ENCODE peak calls at places on chromosomes 12 and 14, in seven cellular contexts. F is fibroblast of the aortic adventitia, B is left ventricle myocardium inferior, Q is AML-193, U is iPS DF 19.7, E is pancreas, Y is A172. L is an unnamed sample.

GRCh38 chr14:64244279-64244678 is 49.9 kb downstream of the ESR2 start:
- DNase-seq in U (no peak), Y (no peak), B (peak; percentile 30), E (peak; percentile 50), F (peak; percentile 53), Q (no peak), L (no peak)

GRCh38 chr14:22854963-22855724 is 16.4 kb upstream of the LRP10 start:
- DNase-seq in Y (no peak), Q (no peak), B (no peak), E (no peak), U (no peak), F (no peak), L (peak; percentile 19)

GRCh38 chr12:30015661-30016060 is 231.9 kb upstream of the TMTC1 start:
- DNase-seq in Y (no peak), Q (no peak), F (no peak), E (no peak), U (no peak), B (no peak), L (no peak)

GRCh38 chr12:107917912-107918800 is 143.7 kb downstream of the ASCL4 start:
- DNase-seq in Y (peak; percentile 16), E (no peak), U (peak; percentile 47), B (no peak), Q (no peak), F (peak; percentile 19), L (no peak)

GRCh38 chr14:105178069-105178867 is 2.8 kb downstream of the NUDT14 start:
- DNase-seq in U (no peak), Y (no peak), E (no peak), Q (no peak), B (no peak), F (no peak), L (no peak)

GRCh38 chr12:12564911-12565310 is 2.2 kb upstream of the DUSP16 start:
- DNase-seq in Q (no peak), F (no peak), U (no peak), B (no peak), E (no peak), Y (no peak), L (no peak)

GRCh38 chr12:53995311-53996187 is 4.4 kb upstream of the HOXC9 start:
- DNase-seq in E (peak; percentile 27), U (no peak), Q (peak; percentile 52), F (no peak), B (no peak), Y (no peak), L (no peak)

GRCh38 chr12:19480459-19480858 is 41.2 kb downstream of the AEBP2 start:
- DNase-seq in B (no peak), U (no peak), F (no peak), E (no peak), Y (no peak), Q (no peak), L (no peak)

GRCh38 chr12:119176267-119177055 is 2.3 kb upstream of the HSPB8 start:
- DNase-seq in U (no peak), B (peak; percentile 90), E (peak; percentile 61), F (peak; percentile 92), Y (peak; percentile 93), Q (no peak), L (no peak)

GRCh38 chr12:78674311-78675085 is 190.1 kb upstream of the SYT1 start:
- DNase-seq in U (no peak), Q (no peak), Y (peak; percentile 6), B (no peak), F (peak; percentile 17), E (no peak), L (no peak)

GRCh38 chr12:76490763-76491162 is 68.8 kb downstream of the OSBPL8 start:
- DNase-seq in Y (no peak), F (no peak), U (no peak), Q (no peak), B (no peak), E (no peak), L (no peak)

GRCh38 chr12:49703647-49704137 is 3.5 kb downstream of the FMNL3 start:
- DNase-seq in U (no peak), F (peak; percentile 56), E (no peak), Q (peak; percentile 23), Y (peak; percentile 64), B (no peak), L (no peak)

GRCh38 chr12:25957898-25958253 is 606 bp upstream of the RASSF8 start:
- DNase-seq in E (no peak), B (no peak), F (peak; percentile 89), U (no peak), Y (peak; percentile 38), Q (no peak), L (no peak)

GRCh38 chr12:2113501-2113912 is 60.7 kb downstream of the CACNA1C start:
- DNase-seq in E (peak; percentile 64), F (no peak), U (no peak), B (peak; percentile 79), Y (no peak), Q (no peak), L (peak; percentile 45)

GRCh38 chr14:23910081-23910875 is 43.3 kb upstream of the DHRS4 start:
- DNase-seq in Y (peak; percentile 44), B (no peak), Q (no peak), F (peak; percentile 51), E (peak; percentile 50), U (peak; percentile 88), L (no peak)

GRCh38 chr14:24701031-24701430 is 67.0 kb upstream of the GZMB start:
- DNase-seq in U (no peak), B (no peak), F (no peak), Q (no peak), E (no peak), Y (no peak), L (no peak)

GRCh38 chr14:104494483-104494882 is 85.1 kb upstream of the C14orf180 start:
- DNase-seq in U (no peak), B (no peak), Y (no peak), E (no peak), F (no peak), Q (no peak), L (no peak)

GRCh38 chr14:67532998-67533753 is at the start of gene PLEKHH1:
- DNase-seq in Y (peak; percentile 44), E (peak; percentile 90), B (peak; percentile 80), F (peak; percentile 48), Q (peak; percentile 21), U (no peak), L (peak; percentile 80)

GRCh38 chr14:63179383-63179782 is 24.9 kb upstream of the RHOJ start:
- DNase-seq in U (no peak), Y (no peak), F (no peak), E (no peak), Q (no peak), B (peak; percentile 26), L (no peak)

GRCh38 chr12:1281683-1282366 is 290.8 kb downstream of the ERC1 start:
- DNase-seq in U (no peak), Q (no peak), Y (no peak), F (peak; percentile 77), E (no peak), B (no peak), L (no peak)

GRCh38 chr14:71384007-71384605 is 476.8 kb downstream of the PCNX1 start:
- DNase-seq in E (peak; percentile 30), F (no peak), Q (no peak), Y (no peak), U (no peak), B (no peak), L (no peak)

GRCh38 chr12:57850924-57851323 is 4.4 kb upstream of the CTDSP2 start:
- DNase-seq in Q (no peak), B (no peak), U (no peak), Y (no peak), F (no peak), E (no peak), L (no peak)

GRCh38 chr12:123908884-123909807 is 63.5 kb downstream of the CCDC92 start:
- DNase-seq in U (no peak), F (no peak), B (no peak), Y (no peak), E (no peak), Q (no peak), L (no peak)

GRCh38 chr12:74780458-74781241 is 243.0 kb downstream of the ATXN7L3B start:
- DNase-seq in Q (no peak), U (no peak), Y (peak; percentile 62), F (peak; percentile 40), E (no peak), B (no peak), L (no peak)

GRCh38 chr12:110583137-110584059 is at the start of gene PPTC7:
- DNase-seq in Q (peak; percentile 90), Y (peak; percentile 89), B (peak; percentile 97), F (peak; percentile 96), U (peak; percentile 94), E (peak; percentile 99), L (peak; percentile 93)

GRCh38 chr12:108638141-108638823 is 4.6 kb upstream of the SELPLG start:
- DNase-seq in F (no peak), Y (no peak), Q (no peak), E (no peak), B (no peak), U (peak; percentile 47), L (no peak)

GRCh38 chr12:104792570-104792969 is 165.5 kb downstream of the SLC41A2 start:
- DNase-seq in U (no peak), B (no peak), Q (no peak), F (peak; percentile 97), E (no peak), Y (peak; percentile 73), L (no peak)

GRCh38 chr14:37443461-37443860 is 151.6 kb downstream of the FOXA1 start:
- DNase-seq in F (peak; percentile 48), U (no peak), Q (no peak), E (no peak), B (no peak), Y (no peak), L (no peak)

GRCh38 chr14:99064262-99064954 is 207.6 kb downstream of the BCL11B start:
- DNase-seq in Q (no peak), F (no peak), Y (no peak), U (no peak), E (no peak), B (no peak), L (no peak)

GRCh38 chr12:116697305-116698130 is 40.4 kb downstream of the SPRING1 start:
- DNase-seq in F (peak; percentile 20), Y (peak; percentile 18), E (peak; percentile 68), U (peak; percentile 42), B (peak; percentile 40), Q (no peak), L (no peak)

GRCh38 chr12:113980537-113981337 is 14.6 kb upstream of the RBM19 start:
- DNase-seq in Q (peak; percentile 63), U (peak; percentile 71), B (no peak), Y (peak; percentile 39), E (no peak), F (peak; percentile 83), L (no peak)

L was measured in RWPE2.